ENCODE peak calls at places on chromosomes 4 and X, in seven cellular contexts. Q, I, N, F, D, J and M are unnamed samples.

GRCh38 chr4:28555851-28556250 is 1695.2 kb downstream of the STIM2 start:
- DNase-seq in Q (no peak), I (no peak), N (no peak), F (no peak), D (no peak), J (no peak), M (no peak)

GRCh38 chr4:184355111-184355604 is 119.2 kb downstream of the IRF2 start:
- DNase-seq in Q (no peak), I (no peak), N (no peak), F (no peak), D (no peak), J (no peak), M (peak; percentile 8)

GRCh38 chr4:101593666-101594065 is 196.9 kb upstream of the BANK1 start:
- DNase-seq in Q (no peak), I (no peak), N (no peak), F (no peak), D (no peak), J (no peak), M (no peak)

GRCh38 chr4:1235381-1236102 is 13.4 kb downstream of the CTBP1 start:
- DNase-seq in Q (no peak), I (no peak), N (no peak), F (no peak), D (no peak), J (no peak), M (no peak)

GRCh38 chr4:41535911-41536361 is 2.0 kb upstream of the LIMCH1 start:
- DNase-seq in Q (no peak), I (no peak), N (no peak), F (no peak), D (no peak), J (no peak), M (no peak)

GRCh38 chrX:151899622-151900021 is 13.1 kb upstream of the MAGEA4 start:
- DNase-seq in Q (no peak), I (no peak), N (no peak), F (no peak), D (no peak), J (no peak), M (no peak)

GRCh38 chrX:106917830-106918500 is 2.2 kb upstream of the CLDN2 start:
- DNase-seq in Q (no peak), I (no peak), N (no peak), F (no peak), D (no peak), J (no peak), M (no peak)

GRCh38 chr4:185566972-185567749 is 31.9 kb upstream of the PDLIM3 start:
- DNase-seq in Q (no peak), I (no peak), N (no peak), F (no peak), D (peak; percentile 59), J (no peak), M (peak; percentile 45)

GRCh38 chrX:143296521-143296920 is 220.8 kb downstream of the SPANXN3 start:
- DNase-seq in Q (no peak), I (no peak), N (no peak), F (peak; percentile 92), D (no peak), J (peak; percentile 89), M (no peak)

GRCh38 chr4:86249074-86249473 is 110.8 kb downstream of the MAPK10 start:
- DNase-seq in Q (no peak), I (no peak), N (no peak), F (no peak), D (no peak), J (no peak), M (no peak)

GRCh38 chrX:3757510-3758025 is 44.1 kb upstream of the PRKX start:
- DNase-seq in Q (no peak), I (no peak), N (no peak), F (no peak), D (no peak), J (no peak), M (peak; percentile 61)

GRCh38 chrX:38805294-38806053 is 4.2 kb downstream of the MID1IP1 start:
- DNase-seq in Q (peak; percentile 69), I (peak; percentile 11), N (peak; percentile 17), F (peak; percentile 59), D (peak; percentile 71), J (peak; percentile 34), M (no peak)

GRCh38 chr4:86845593-86845992 is 3.6 kb downstream of the SLC10A6 start:
- DNase-seq in Q (no peak), I (no peak), N (no peak), F (no peak), D (no peak), J (no peak), M (no peak)

GRCh38 chr4:32102941-32103340 is 1382.8 kb downstream of the PCDH7 start:
- DNase-seq in Q (no peak), I (no peak), N (no peak), F (no peak), D (no peak), J (no peak), M (no peak)

GRCh38 chr4:110009526-110009925 is 96.8 kb downstream of the EGF start:
- DNase-seq in Q (no peak), I (no peak), N (no peak), F (no peak), D (no peak), J (no peak), M (no peak)

GRCh38 chr4:15234101-15234500 is 193.7 kb upstream of the C1QTNF7 start:
- DNase-seq in Q (no peak), I (no peak), N (no peak), F (no peak), D (no peak), J (no peak), M (no peak)

GRCh38 chr4:16995451-16995850 is 97.0 kb upstream of the LDB2 start:
- DNase-seq in Q (no peak), I (no peak), N (no peak), F (no peak), D (peak; percentile 66), J (no peak), M (no peak)

GRCh38 chr4:171676555-171677215 is 136.5 kb upstream of the GALNTL6 start:
- DNase-seq in Q (no peak), I (no peak), N (no peak), F (no peak), D (no peak), J (no peak), M (no peak)

GRCh38 chrX:22373766-22374165 is 101.1 kb downstream of the CBLL2 start:
- DNase-seq in Q (no peak), I (no peak), N (no peak), F (no peak), D (no peak), J (no peak), M (no peak)

GRCh38 chr4:38670939-38671593 is 7.1 kb downstream of the KLF3 start:
- DNase-seq in Q (no peak), I (no peak), N (no peak), F (no peak), D (no peak), J (no peak), M (no peak)

GRCh38 chr4:3295837-3296624 is 3.2 kb downstream of the RGS12 start:
- DNase-seq in Q (peak; percentile 56), I (no peak), N (no peak), F (no peak), D (no peak), J (no peak), M (no peak)

GRCh38 chr4:8905236-8905772 is 33.7 kb upstream of the HMX1 start:
- DNase-seq in Q (no peak), I (no peak), N (no peak), F (no peak), D (peak; percentile 33), J (no peak), M (no peak)

GRCh38 chrX:46559062-46559461 is 13.8 kb upstream of the ZNF674 start:
- DNase-seq in Q (no peak), I (no peak), N (no peak), F (no peak), D (no peak), J (no peak), M (no peak)

GRCh38 chrX:51148848-51149247 is 183.8 kb upstream of the NUDT10 start:
- DNase-seq in Q (no peak), I (no peak), N (no peak), F (peak; percentile 37), D (peak; percentile 75), J (no peak), M (peak; percentile 44)

GRCh38 chr4:62912531-62912930 is 1496.7 kb downstream of the TECRL start:
- DNase-seq in Q (no peak), I (no peak), N (no peak), F (no peak), D (no peak), J (peak; percentile 62), M (no peak)

GRCh38 chrX:136204571-136204970 is 46.6 kb downstream of the MAP7D3 start:
- DNase-seq in Q (no peak), I (no peak), N (no peak), F (no peak), D (no peak), J (no peak), M (no peak)

GRCh38 chr4:115113382-115114106 is at the start of gene NDST4:
- DNase-seq in Q (no peak), I (no peak), N (no peak), F (peak; percentile 90), D (peak; percentile 68), J (peak; percentile 91), M (peak; percentile 47)

GRCh38 chrX:21912989-21913388 is 27.5 kb upstream of the SMS start:
- DNase-seq in Q (no peak), I (no peak), N (no peak), F (no peak), D (no peak), J (no peak), M (no peak)

GRCh38 chrX:6678313-6678712 is 143.4 kb upstream of the VCX3A start:
- DNase-seq in Q (no peak), I (no peak), N (no peak), F (peak; percentile 49), D (no peak), J (peak; percentile 95), M (no peak)

GRCh38 chr4:16521156-16521915 is 295.1 kb upstream of the TAPT1 start:
- DNase-seq in Q (no peak), I (no peak), N (no peak), F (no peak), D (no peak), J (no peak), M (no peak)

GRCh38 chr4:149291463-149291862 is 524.2 kb downstream of the IQCM start:
- DNase-seq in Q (no peak), I (no peak), N (no peak), F (no peak), D (no peak), J (no peak), M (peak; percentile 76)